ENCODE peak calls at places on chromosomes 1 and 21, in seven cellular contexts. K, N, L, Q, P, T and W are unnamed samples.

GRCh38 chr1:229109320-229109761 is 161.6 kb upstream of the RAB4A start:
- DNase-seq in K (no peak), N (no peak), L (no peak), Q (no peak), P (no peak), T (no peak), W (no peak)

GRCh38 chr1:2202843-2203601 is 8.4 kb upstream of the FAAP20 start:
- DNase-seq in K (no peak), N (no peak), L (no peak), Q (no peak), P (no peak), T (no peak), W (no peak)

GRCh38 chr1:53332833-53333232 is 5.0 kb upstream of the LRP8 start:
- DNase-seq in K (peak; percentile 1), N (peak; percentile 17), L (no peak), Q (no peak), P (no peak), T (no peak), W (no peak)

GRCh38 chr21:44845418-44846200 is 27.7 kb upstream of the SUMO3 start:
- DNase-seq in K (no peak), N (peak; percentile 70), L (peak; percentile 39), Q (peak; percentile 57), P (peak; percentile 72), T (peak; percentile 77), W (no peak)

GRCh38 chr1:243903904-243904303 is 53.9 kb upstream of the AKT3 start:
- DNase-seq in K (no peak), N (no peak), L (no peak), Q (no peak), P (peak; percentile 61), T (no peak), W (no peak)

GRCh38 chr1:232291258-232291657 is 338.7 kb downstream of the SIPA1L2 start:
- DNase-seq in K (no peak), N (no peak), L (no peak), Q (no peak), P (no peak), T (peak; percentile 15), W (no peak)

GRCh38 chr1:109567823-109568222 is 19.4 kb downstream of the GNAI3 start:
- DNase-seq in K (no peak), N (no peak), L (no peak), Q (no peak), P (no peak), T (no peak), W (no peak)

GRCh38 chr1:203422656-203423055 is 53.0 kb upstream of the PRELP start:
- DNase-seq in K (no peak), N (no peak), L (no peak), Q (no peak), P (no peak), T (no peak), W (no peak)

GRCh38 chr1:155322571-155322952 is 1.9 kb downstream of the RUSC1 start:
- DNase-seq in K (peak; percentile 43), N (no peak), L (no peak), Q (no peak), P (peak; percentile 33), T (no peak), W (no peak)

GRCh38 chr21:25421327-25422028 is 185.8 kb downstream of the MRPL39 start:
- DNase-seq in K (peak; percentile 34), N (no peak), L (peak; percentile 35), Q (peak; percentile 35), P (peak; percentile 82), T (no peak), W (peak; percentile 8)

GRCh38 chr1:228691926-228692325 is 43.4 kb upstream of the RHOU start:
- DNase-seq in K (peak; percentile 27), N (no peak), L (peak; percentile 42), Q (peak; percentile 56), P (peak; percentile 79), T (no peak), W (no peak)

GRCh38 chr1:41766546-41766945 is 152.2 kb downstream of the HIVEP3 start:
- DNase-seq in K (no peak), N (no peak), L (no peak), Q (no peak), P (no peak), T (no peak), W (no peak)

GRCh38 chr1:21192284-21192683 is 15.6 kb upstream of the EIF4G3 start:
- DNase-seq in K (no peak), N (no peak), L (no peak), Q (no peak), P (no peak), T (no peak), W (no peak)

GRCh38 chr1:155091071-155092051 is 12.7 kb downstream of the EFNA3 start:
- DNase-seq in K (peak; percentile 85), N (peak; percentile 89), L (peak; percentile 70), Q (peak; percentile 80), P (peak; percentile 72), T (peak; percentile 81), W (no peak)

GRCh38 chr1:88455857-88456256 is 228.2 kb upstream of the PKN2 start:
- DNase-seq in K (no peak), N (no peak), L (no peak), Q (no peak), P (no peak), T (no peak), W (no peak)

GRCh38 chr1:160993544-160993943 is 27.4 kb downstream of the F11R start:
- DNase-seq in K (no peak), N (no peak), L (no peak), Q (no peak), P (peak; percentile 88), T (no peak), W (peak; percentile 29)

GRCh38 chr21:26587621-26588260 is 14.7 kb upstream of the CYYR1 start:
- DNase-seq in K (no peak), N (no peak), L (no peak), Q (no peak), P (peak; percentile 78), T (no peak), W (peak; percentile 83)

GRCh38 chr1:165551469-165551868 is 7.7 kb downstream of the LRRC52 start:
- DNase-seq in K (no peak), N (no peak), L (no peak), Q (no peak), P (no peak), T (no peak), W (no peak)

GRCh38 chr1:182984621-182985020 is 31.7 kb upstream of the SHCBP1L start:
- DNase-seq in K (no peak), N (no peak), L (no peak), Q (no peak), P (no peak), T (no peak), W (no peak)

GRCh38 chr1:56713112-56713511 is 68.0 kb downstream of the PRKAA2 start:
- DNase-seq in K (no peak), N (no peak), L (no peak), Q (no peak), P (no peak), T (no peak), W (no peak)

GRCh38 chr1:56709269-56709880 is 64.3 kb downstream of the PRKAA2 start:
- DNase-seq in K (peak; percentile 5), N (no peak), L (peak; percentile 2), Q (peak; percentile 4), P (peak; percentile 75), T (no peak), W (peak; percentile 14)

GRCh38 chr1:56710646-56711045 is 65.5 kb downstream of the PRKAA2 start:
- DNase-seq in K (no peak), N (no peak), L (no peak), Q (no peak), P (peak; percentile 71), T (no peak), W (peak; percentile 36)

GRCh38 chr1:56709995-56710394 is 64.9 kb downstream of the PRKAA2 start:
- DNase-seq in K (no peak), N (no peak), L (no peak), Q (no peak), P (no peak), T (no peak), W (no peak)

DNA sequence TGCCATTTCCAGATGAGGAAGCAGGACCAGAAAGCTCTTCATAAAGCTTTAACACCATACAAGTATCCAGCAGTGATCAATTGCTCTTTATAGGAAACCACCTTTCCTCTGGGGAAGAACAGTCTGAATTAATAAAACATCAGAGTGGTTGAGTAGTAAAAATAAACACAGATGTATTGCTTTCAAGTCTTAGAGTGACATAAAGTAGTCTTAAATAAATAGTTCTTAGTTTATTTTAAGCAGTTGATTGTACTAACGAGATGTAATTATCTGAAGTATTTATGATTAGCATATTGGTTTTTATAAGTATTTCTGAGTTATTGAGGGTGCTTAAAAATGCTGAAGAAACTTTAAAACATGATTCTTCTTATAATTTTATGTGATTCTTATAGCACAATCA is 67.0 kb downstream of the PRKAA2 start:
- DNase-seq in K (no peak), N (no peak), L (no peak), Q (no peak), P (no peak), T (no peak), W (no peak)
- H3K4me3 ChIP-seq in K (no peak overlapping the region), N (no peak overlapping the region), L (no peak overlapping the region), Q (no peak overlapping the region), P (no peak overlapping the region), T (no peak overlapping the region), W (no peak overlapping the region)

GRCh38 chr1:40476924-40477679 is at the start of gene ZFP69:
- DNase-seq in K (peak; percentile 88), N (peak; percentile 85), L (peak; percentile 60), Q (peak; percentile 73), P (peak; percentile 56), T (peak; percentile 77), W (no peak)
- H3K4me3 ChIP-seq in K (peak within 1 kb of the TSS; percentile 48), N (peak within 1 kb of the TSS; percentile 82), L (peak within 1 kb of the TSS; percentile 85), Q (peak within 1 kb of the TSS; percentile 85), P (peak within 1 kb of the TSS; percentile 76), T (peak within 1 kb of the TSS; percentile 78), W (peak within 1 kb of the TSS; percentile 70)

GRCh38 chr1:196181594-196181878 is 426.7 kb downstream of the KCNT2 start:
- DNase-seq in K (no peak), N (no peak), L (no peak), Q (no peak), P (no peak), T (no peak), W (no peak)

GRCh38 chr1:196180847-196181593 is 427.2 kb downstream of the KCNT2 start:
- DNase-seq in K (no peak), N (no peak), L (no peak), Q (no peak), P (peak; percentile 94), T (no peak), W (peak; percentile 96)

GRCh38 chr1:196178083-196178635 is 430.1 kb downstream of the KCNT2 start:
- DNase-seq in K (no peak), N (no peak), L (no peak), Q (no peak), P (no peak), T (no peak), W (no peak)
- H3K4me3 ChIP-seq in K (no peak overlapping the region), N (no peak overlapping the region), L (no peak overlapping the region), Q (no peak overlapping the region), P (no peak overlapping the region), T (no peak overlapping the region), W (no peak overlapping the region)

DNA sequence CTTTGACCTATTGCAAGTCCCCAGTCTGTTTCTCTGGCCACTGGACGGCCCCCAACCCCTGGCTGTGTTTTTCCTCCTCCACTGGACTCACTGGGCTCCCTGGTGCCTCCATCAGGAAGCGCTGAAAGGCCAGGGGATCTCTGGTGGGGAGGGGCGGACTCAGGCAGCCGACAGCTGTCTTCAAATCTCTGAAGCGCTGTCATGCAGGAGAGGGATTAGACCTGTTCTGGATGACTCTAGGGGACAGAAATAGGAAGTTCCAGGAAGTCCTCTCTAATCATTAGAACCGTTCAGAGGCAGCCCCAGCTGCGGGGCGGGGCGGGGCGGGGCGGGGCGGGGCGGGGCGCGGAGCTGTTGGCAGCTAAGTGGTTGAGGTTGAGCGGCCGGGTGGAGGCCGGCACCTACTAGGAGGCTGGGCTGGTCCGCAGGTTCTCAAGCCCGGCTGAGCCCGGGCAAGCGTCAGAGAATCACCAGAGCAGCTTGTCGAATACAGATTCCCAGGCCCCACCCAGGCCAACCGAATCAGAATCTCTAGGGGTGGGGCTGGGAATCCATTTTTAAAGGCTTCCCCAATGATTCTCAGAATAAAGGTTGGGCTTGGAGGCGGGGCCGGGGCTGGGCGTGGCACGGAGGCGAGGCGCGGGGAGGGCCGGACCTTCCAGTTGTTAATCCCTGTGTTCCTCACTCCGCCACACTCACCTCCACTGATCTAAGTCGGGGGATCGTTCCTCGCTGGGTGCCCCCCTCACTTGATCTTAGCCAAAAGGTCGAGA is 11.4 kb upstream of the PHLDA3 start:
- DNase-seq in K (peak; percentile 23), N (no peak), L (peak; percentile 13), Q (peak; percentile 92), P (peak; percentile 95), T (peak; percentile 89), W (no peak)
- H3K4me3 ChIP-seq in K (no peak overlapping the region), N (peak overlapping the region; percentile 34), L (peak overlapping the region; percentile 48), Q (no peak overlapping the region), P (peak overlapping the region; percentile 56), T (peak overlapping the region; percentile 51), W (peak overlapping the region; percentile 24)